ENCODE peak calls at places on chromosomes 5 and 9, in eight cellular contexts. R is BJ; W is CD8-positive, alpha-beta memory T cell; F is naive thymus-derived CD4-positive, alpha-beta T cell; S is mesenchymal stem cell; X is H7; K is transverse colon; E is adrenal gland. J is an unnamed sample. For H3K36me3, the result is how much of the 10 kb centered on the place peaks cover.

GRCh38 chr9:134182554-134183219 is 18.3 kb upstream of the RNU6ATAC start:
- DNase-seq in R (no peak), W (no peak), F (no peak), S (peak), X (peak), K (no peak), E (no peak), J (no peak)

GRCh38 chr9:76223749-76224340 is 170.4 kb downstream of the RFK start:
- DNase-seq in R (no peak), W (no peak), F (no peak), S (peak), X (no peak), K (no peak), E (no peak), J (no peak)

GRCh38 chr9:23824241-23825142 is 1.5 kb downstream of the ELAVL2 start:
- DNase-seq in R (no peak), W (no peak), F (no peak), S (peak), X (peak), K (peak), E (no peak), J (no peak)

GRCh38 chr5:179486596-179487051 is 63.7 kb upstream of the RUFY1 start:
- DNase-seq in R (no peak), W (no peak), F (no peak), S (peak), X (no peak), K (no peak), E (no peak), J (no peak)

GRCh38 chr5:90201923-90202322 is 207.6 kb downstream of the CETN3 start:
- DNase-seq in R (no peak), W (no peak), F (no peak), S (no peak), X (no peak), K (no peak), E (no peak), J (no peak)

GRCh38 chr9:133886563-133887501 is 105.3 kb downstream of the VAV2 start:
- DNase-seq in R (no peak), W (no peak), F (no peak), S (no peak), X (no peak), K (no peak), E (no peak), J (no peak)

GRCh38 chr9:77018058-77019009 is 1.1 kb upstream of the FOXB2 start:
- DNase-seq in R (no peak), W (no peak), F (no peak), S (no peak), X (peak), K (no peak), E (no peak), J (no peak)

GRCh38 chr5:170273968-170274710 is 23.4 kb downstream of the LCP2 start:
- DNase-seq in R (no peak), W (peak), F (peak), S (no peak), X (peak), K (no peak), E (no peak), J (no peak)

GRCh38 chr5:38193015-38193581 is 65.3 kb upstream of the EGFLAM start:
- DNase-seq in R (no peak), W (peak), F (no peak), S (peak), X (peak), K (peak), E (peak), J (peak)

GRCh38 chr5:54257366-54258118 is 52.8 kb downstream of the ARL15 start:
- DNase-seq in R (no peak), W (no peak), F (no peak), S (no peak), X (no peak), K (no peak), E (no peak), J (no peak)

GRCh38 chr5:89471556-89471955 is 588.6 kb upstream of the MEF2C start:
- DNase-seq in R (peak), W (no peak), F (no peak), S (no peak), X (no peak), K (no peak), E (no peak), J (no peak)

GRCh38 chr5:39209924-39210323 is 9.4 kb downstream of the FYB1 start:
- DNase-seq in R (no peak), W (peak), F (peak), S (no peak), X (no peak), K (peak), E (no peak), J (no peak)

GRCh38 chr9:121601234-121601633 is 50.2 kb upstream of the DAB2IP start:
- DNase-seq in R (no peak), W (no peak), F (no peak), S (peak), X (no peak), K (no peak), E (no peak), J (no peak)

GRCh38 chr9:127979333-127980055 is 1.3 kb downstream of the EEIG1 start:
- DNase-seq in R (no peak), W (peak), F (no peak), S (peak), X (peak), K (peak), E (no peak), J (peak)

GRCh38 chr5:72325566-72326297 is 5.6 kb downstream of the PTCD2 start:
- DNase-seq in R (peak), W (no peak), F (no peak), S (no peak), X (no peak), K (no peak), E (no peak), J (no peak)

GRCh38 chr9:13485068-13485596 is 205.6 kb upstream of the MPDZ start:
- DNase-seq in R (no peak), W (no peak), F (no peak), S (peak), X (no peak), K (peak), E (no peak), J (no peak)

GRCh38 chr9:109232449-109232848 is 65.4 kb upstream of the FRRS1L start:
- DNase-seq in R (no peak), W (no peak), F (no peak), S (no peak), X (no peak), K (no peak), E (no peak), J (no peak)

GRCh38 chr5:76524101-76524835 is 98.9 kb downstream of the F2RL2 start:
- DNase-seq in R (no peak), W (no peak), F (no peak), S (no peak), X (no peak), K (no peak), E (no peak), J (no peak)
- H3K4me3 ChIP-seq in R (no peak), W (no peak), F (no peak), S (no peak), X (no peak), K (no peak), E (no peak), J (no peak)

GRCh38 chr9:15505927-15506326 is 4.8 kb downstream of the PSIP1 start:
- DNase-seq in R (no peak), W (no peak), F (no peak), S (no peak), X (no peak), K (no peak), E (no peak), J (no peak)
- H3K36me3 ChIP-seq in R (under half), W (under half), F (under half), S (under half), X (under half), K (under half), E (under half), J (under half)

GRCh38 chr5:32711693-32712462 is 757 bp downstream of the NPR3 start:
- DNase-seq in R (no peak), W (no peak), F (no peak), S (peak), X (peak), K (no peak), E (peak), J (no peak)

GRCh38 chr5:32712463-32713395 is 1.6 kb downstream of the NPR3 start:
- DNase-seq in R (no peak), W (no peak), F (no peak), S (peak), X (peak), K (no peak), E (peak), J (no peak)

GRCh38 chr5:32714836-32715235 is 3.7 kb downstream of the NPR3 start:
- DNase-seq in R (no peak), W (no peak), F (no peak), S (no peak), X (no peak), K (no peak), E (no peak), J (no peak)

GRCh38 chr5:32710859-32711692 is at the start of gene NPR3:
- DNase-seq in R (no peak), W (no peak), F (no peak), S (peak), X (peak), K (peak), E (peak), J (no peak)

GRCh38 chr5:32713396-32714381 is 2.6 kb downstream of the NPR3 start:
- DNase-seq in R (no peak), W (no peak), F (no peak), S (peak), X (peak), K (peak), E (peak), J (no peak)
- H3K4me3 ChIP-seq in R (peak), W (no peak), F (no peak), S (peak), X (peak), K (peak), E (no peak), J (no peak)

GRCh38 chr5:173753307-173754168 is 134.6 kb upstream of the CPEB4 start:
- DNase-seq in R (peak), W (no peak), F (no peak), S (peak), X (peak), K (no peak), E (peak), J (no peak)
- H3K36me3 ChIP-seq in R (under half), W (under half), F (under half), S (under half), X (under half), K (under half), E (under half), J (under half)

DNA sequence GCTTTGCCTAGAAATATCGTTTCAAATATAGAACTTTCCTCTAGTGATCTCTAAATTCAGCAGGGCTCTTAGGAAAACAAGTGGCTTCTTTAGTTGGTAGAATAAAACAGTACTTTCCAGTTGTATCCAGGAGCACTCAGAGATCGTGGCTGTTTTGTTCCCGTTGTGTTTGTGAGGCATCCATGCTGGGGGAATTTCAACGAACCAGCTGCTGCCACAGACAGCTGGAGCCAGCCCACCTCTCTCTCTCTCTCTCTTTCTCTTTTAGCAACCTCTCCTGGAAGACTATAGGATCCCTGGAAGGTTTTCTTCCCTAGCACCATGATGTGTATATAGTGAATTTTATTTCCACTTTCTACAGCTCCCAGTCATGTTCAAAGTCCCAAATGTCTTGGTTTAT is 1116.0 kb upstream of the SEMA6A start:
- DNase-seq in R (no peak), W (no peak), F (no peak), S (no peak), X (no peak), K (no peak), E (no peak), J (no peak)
- H3K4me3 ChIP-seq in R (no peak), W (no peak), F (no peak), S (no peak), X (no peak), K (no peak), E (no peak), J (no peak)

GRCh38 chr9:116337015-116337414 is 183.4 kb downstream of the PAPPA start:
- DNase-seq in R (peak), W (no peak), F (no peak), S (peak), X (peak), K (no peak), E (no peak), J (no peak)

GRCh38 chr9:116333254-116333653 is 179.7 kb downstream of the PAPPA start:
- DNase-seq in R (no peak), W (no peak), F (no peak), S (no peak), X (no peak), K (no peak), E (no peak), J (no peak)

GRCh38 chr9:116335392-116335791 is 181.8 kb downstream of the PAPPA start:
- DNase-seq in R (no peak), W (no peak), F (no peak), S (no peak), X (no peak), K (no peak), E (no peak), J (no peak)

GRCh38 chr9:116334581-116335150 is 181.1 kb downstream of the PAPPA start:
- DNase-seq in R (no peak), W (no peak), F (no peak), S (no peak), X (no peak), K (no peak), E (no peak), J (no peak)

DNA sequence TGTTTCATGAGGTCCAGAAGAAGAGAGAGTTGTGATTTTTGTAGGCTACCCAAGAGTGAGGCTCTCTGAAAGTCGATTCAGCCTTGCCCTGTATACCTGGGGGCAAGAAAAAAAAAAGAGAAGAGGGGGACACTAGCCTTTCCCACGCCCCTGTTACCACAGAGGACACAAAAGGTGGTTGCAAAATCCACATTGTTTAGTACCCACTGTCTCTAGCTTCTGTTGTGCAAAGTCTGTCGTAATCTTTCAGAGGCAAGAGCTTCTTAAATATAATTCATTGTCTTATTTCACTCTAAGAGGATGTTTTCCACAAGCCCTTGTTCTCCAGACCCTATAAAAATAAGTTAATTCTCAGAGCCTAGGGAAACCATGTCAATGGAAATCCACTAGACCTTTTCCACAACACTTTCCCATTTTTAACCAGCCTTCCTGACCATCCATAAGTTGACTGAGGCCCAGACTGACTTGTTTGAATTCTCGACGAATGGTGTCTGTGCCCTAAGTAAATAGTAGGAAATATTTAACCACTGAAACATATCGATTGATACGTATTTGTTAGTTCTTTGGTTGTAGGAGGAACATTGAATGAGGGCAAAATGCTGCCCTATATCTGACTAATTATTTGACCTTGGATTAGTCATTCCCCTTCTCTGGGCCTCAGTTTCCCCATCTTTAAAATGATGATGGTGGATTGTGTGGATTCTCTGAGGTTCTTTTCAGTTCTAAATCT is 182.7 kb downstream of the PAPPA start:
- DNase-seq in R (no peak), W (no peak), F (no peak), S (peak), X (no peak), K (no peak), E (no peak), J (no peak)
- H3K36me3 ChIP-seq in R (under half), W (under half), F (under half), S (half or more), X (under half), K (under half), E (under half), J (under half)

GRCh38 chr5:44387911-44388310 is 1.3 kb downstream of the FGF10 start:
- DNase-seq in R (no peak), W (no peak), F (no peak), S (no peak), X (peak), K (no peak), E (no peak), J (no peak)
- H3K4me3 ChIP-seq in R (no peak), W (no peak), F (no peak), S (peak), X (peak), K (peak), E (no peak), J (peak)

GRCh38 chr9:2785060-2785459 is 58.8 kb downstream of the PUM3 start:
- DNase-seq in R (no peak), W (no peak), F (no peak), S (no peak), X (no peak), K (no peak), E (no peak), J (no peak)
- H3K36me3 ChIP-seq in R (under half), W (under half), F (under half), S (half or more), X (under half), K (under half), E (under half), J (under half)

GRCh38 chr9:113375057-113376023 is 1.4 kb downstream of the HDHD3 start:
- DNase-seq in R (no peak), W (no peak), F (no peak), S (peak), X (peak), K (peak), E (peak), J (peak)
- H3K4me3 ChIP-seq in R (no peak), W (peak), F (no peak), S (peak), X (peak), K (peak), E (no peak), J (peak)

GRCh38 chr9:136396219-136396515 is 3.8 kb downstream of the SNAPC4 start:
- DNase-seq in R (no peak), W (no peak), F (no peak), S (no peak), X (no peak), K (no peak), E (no peak), J (no peak)

GRCh38 chr9:136394312-136395305 is 5.4 kb downstream of the SNAPC4 start:
- DNase-seq in R (no peak), W (no peak), F (no peak), S (no peak), X (no peak), K (no peak), E (no peak), J (no peak)

GRCh38 chr9:136397643-136398042 is 2.3 kb downstream of the SNAPC4 start:
- DNase-seq in R (no peak), W (no peak), F (no peak), S (no peak), X (no peak), K (no peak), E (no peak), J (no peak)

GRCh38 chr9:136393531-136393930 is 6.4 kb downstream of the SNAPC4 start:
- DNase-seq in R (no peak), W (no peak), F (no peak), S (no peak), X (no peak), K (no peak), E (no peak), J (no peak)

DNA sequence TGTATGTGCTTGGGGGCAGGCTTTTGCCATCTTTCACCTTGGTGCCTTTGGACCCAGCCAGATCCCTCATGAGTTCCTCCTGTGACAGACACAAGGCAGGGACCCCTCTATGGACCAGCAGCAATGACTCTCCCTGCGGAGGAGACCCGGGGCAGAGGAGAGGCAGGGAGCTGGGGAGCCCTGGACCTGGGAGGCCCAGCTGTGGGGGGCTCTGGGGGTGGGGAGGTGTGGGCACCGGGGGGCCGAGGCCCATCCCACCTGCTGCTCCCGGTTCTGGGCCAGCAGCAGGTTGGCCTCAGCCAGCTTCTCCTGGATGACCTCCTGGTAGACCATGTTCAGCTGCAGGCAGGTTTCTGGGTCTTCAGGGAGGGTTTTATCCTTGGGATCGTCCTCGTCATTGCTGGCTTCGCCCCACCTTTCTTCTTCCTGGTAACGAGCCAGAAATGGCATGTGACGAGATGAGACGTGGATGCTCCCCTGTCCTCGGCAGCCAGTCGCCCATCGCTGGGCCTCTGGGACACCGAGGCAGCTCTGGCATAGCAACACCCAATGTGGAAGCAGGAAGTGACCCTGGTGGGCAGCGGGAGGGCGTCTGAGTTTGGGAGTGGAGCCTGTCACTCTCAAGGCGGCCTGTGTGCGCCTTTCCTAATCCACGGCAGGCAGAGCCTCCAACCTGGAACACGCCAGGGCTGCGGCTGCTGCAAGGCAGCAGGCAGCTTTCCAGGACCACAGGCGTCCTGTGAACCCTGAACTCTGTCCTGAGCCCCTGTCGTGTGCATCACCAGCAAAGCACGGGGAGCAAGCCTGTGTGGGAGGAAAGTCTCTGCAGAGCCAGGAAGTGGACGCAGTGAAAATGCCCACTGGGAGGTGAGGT is 4.4 kb downstream of the SNAPC4 start:
- DNase-seq in R (no peak), W (no peak), F (no peak), S (no peak), X (no peak), K (no peak), E (no peak), J (no peak)
- H3K36me3 ChIP-seq in R (half or more), W (under half), F (half or more), S (half or more), X (under half), K (under half), E (half or more), J (under half)

J was measured in colonic mucosa.